ENCODE peak calls at places on chromosomes 11 and 22, in ten cellular contexts. E is activated CD4-positive, alpha-beta memory T cell treated with anti-CD3 and anti-CD28 coated beads for 36 hours; N is psoas muscle; U is brain microvascular endothelial cell; G is HuH-7; B is hippocampal formation; W is stimulated activated CD4-positive, alpha-beta T cell treated with anti-CD3 and anti-CD28 coated beads, TNF-alpha, amount 100 ng/mL, for 1 hour; M is lower leg skin; S is H4; P is non-pigmented ciliary epithelial cell. O is an unnamed sample.

GRCh38 chr11:30326114-30326783 is 3.3 kb downstream of the ARL14EP start:
- DNase-seq in E (no peak), U (peak), M (no peak), B (no peak), S (no peak), W (no peak), G (no peak), P (peak), N (no peak), O (no peak)

GRCh38 chr11:65426839-65427690 is 4.5 kb downstream of the NEAT1 start:
- DNase-seq in M (no peak), S (peak), W (no peak), N (peak), B (peak), E (peak), G (no peak), U (peak), P (no peak), O (no peak)

GRCh38 chr11:67648140-67648795 is 2.3 kb downstream of the ACY3 start:
- DNase-seq in U (no peak), N (no peak), P (no peak), W (no peak), E (peak), G (no peak), S (no peak), M (no peak), B (no peak), O (peak)

GRCh38 chr22:37933711-37934376 is 19.6 kb downstream of the C22orf23 start:
- DNase-seq in P (peak), W (peak), G (peak), B (peak), E (peak), N (peak), S (peak), M (peak), U (peak), O (no peak)

GRCh38 chr11:83865636-83866461 is 579.7 kb upstream of the CCDC90B start:
- DNase-seq in P (peak), N (no peak), B (no peak), E (no peak), M (no peak), W (no peak), G (no peak), U (peak), S (peak), O (no peak)

GRCh38 chr11:123483058-123483457 is 53.0 kb downstream of the GRAMD1B start:
- DNase-seq in P (no peak), G (no peak), U (peak), N (no peak), B (no peak), W (no peak), E (peak), S (peak), M (no peak), O (no peak)

GRCh38 chr22:31105282-31105929 is 2.0 kb downstream of the SELENOM start:
- DNase-seq in P (no peak), E (no peak), B (no peak), N (no peak), U (no peak), S (no peak), M (no peak), W (no peak), G (no peak), O (no peak)

GRCh38 chr22:24819487-24819886 is 13.5 kb downstream of the SGSM1 start:
- DNase-seq in P (no peak), W (no peak), M (no peak), E (no peak), U (no peak), N (no peak), B (no peak), G (no peak), S (no peak), O (no peak)

GRCh38 chr11:118912742-118913410 is 12.8 kb downstream of the BCL9L start:
- DNase-seq in G (no peak), P (no peak), E (peak), B (no peak), W (no peak), N (peak), S (no peak), U (no peak), M (no peak), O (no peak)

GRCh38 chr22:19766235-19766505 is 5.6 kb downstream of the TBX1 start:
- DNase-seq in G (no peak), M (no peak), W (no peak), N (peak), P (no peak), E (no peak), B (no peak), S (no peak), U (no peak), O (no peak)

GRCh38 chr11:33893711-33894401 is 2.0 kb upstream of the LMO2 start:
- DNase-seq in M (no peak), P (no peak), B (no peak), N (no peak), U (peak), W (no peak), S (no peak), G (no peak), E (peak), O (peak)

GRCh38 chr11:128424867-128425285 is 162.5 kb downstream of the ETS1 start:
- DNase-seq in W (no peak), E (no peak), U (peak), M (no peak), B (no peak), P (no peak), G (peak), S (no peak), N (peak), O (no peak)

GRCh38 chr11:76667271-76667818 is 3.2 kb downstream of the LRRC32 start:
- DNase-seq in E (no peak), M (no peak), S (no peak), P (no peak), U (no peak), G (no peak), B (no peak), N (no peak), W (no peak), O (no peak)

GRCh38 chr11:19176629-19177186 is 25.1 kb downstream of the CSRP3 start:
- DNase-seq in W (no peak), P (no peak), E (no peak), B (no peak), N (no peak), M (no peak), U (no peak), G (no peak), S (no peak), O (no peak)

GRCh38 chr11:113705871-113706654 is at the start of gene TMPRSS5:
- DNase-seq in S (no peak), E (no peak), G (no peak), U (no peak), W (no peak), P (no peak), B (peak), N (no peak), M (no peak), O (no peak)